ENCODE peak calls at places on chromosomes 12 and 14, in four cellular contexts. L is tibial artery, K is Panc1, O is neural progenitor cell. H is an unnamed sample.

GRCh38 chr12:28191018-28191595 is 851 bp downstream of the CCDC91 start:
- DNase-seq in K (no peak), L (no peak), O (no peak), H (no peak)

GRCh38 chr12:89636054-89636775 is 72.4 kb downstream of the ATP2B1 start:
- DNase-seq in O (no peak), L (no peak), K (peak; percentile 55), H (no peak)

GRCh38 chr12:46629331-46630229 is 196.2 kb downstream of the SLC38A4 start:
- DNase-seq in O (no peak), L (no peak), K (no peak), H (no peak)

GRCh38 chr14:66507181-66507721 is 696 bp upstream of the GPHN start:
- DNase-seq in L (no peak), K (no peak), O (no peak), H (no peak)

GRCh38 chr14:59262717-59263469 is 74.4 kb downstream of the DAAM1 start:
- DNase-seq in K (no peak), O (no peak), L (no peak), H (no peak)

GRCh38 chr14:95551435-95551834 is 16.6 kb downstream of the GLRX5 start:
- DNase-seq in K (no peak), O (no peak), L (no peak), H (no peak)

GRCh38 chr12:14258468-14258947 is 107.0 kb upstream of the ATF7IP start:
- DNase-seq in L (no peak), K (no peak), O (peak; percentile 49), H (no peak)

GRCh38 chr14:33364536-33364935 is 425.9 kb downstream of the NPAS3 start:
- DNase-seq in K (no peak), O (peak; percentile 65), L (no peak), H (no peak)

GRCh38 chr14:39680777-39681176 is 248.5 kb upstream of the FBXO33 start:
- DNase-seq in K (no peak), O (no peak), L (no peak), H (no peak)

GRCh38 chr14:90091393-90091792 is 29.6 kb downstream of the KCNK13 start:
- DNase-seq in O (no peak), K (no peak), L (no peak), H (no peak)

GRCh38 chr12:32322354-32322753 is 77.0 kb upstream of the FGD4 start:
- DNase-seq in K (no peak), O (peak; percentile 16), L (no peak), H (no peak)

GRCh38 chr12:122946690-122947271 is 19.5 kb downstream of the ABCB9 start:
- DNase-seq in L (peak; percentile 97), O (peak; percentile 31), K (peak; percentile 91), H (no peak)

GRCh38 chr12:5260591-5261086 is 171.3 kb upstream of the NTF3 start:
- DNase-seq in L (no peak), O (no peak), K (no peak), H (no peak)

GRCh38 chr12:52074006-52074405 is 4.2 kb downstream of the ATG101 start:
- DNase-seq in K (no peak), O (no peak), L (no peak), H (no peak)

GRCh38 chr12:95601091-95601490 is 49.8 kb upstream of the USP44 start:
- DNase-seq in O (no peak), L (no peak), K (no peak), H (no peak)

GRCh38 chr12:66971816-66972215 is 292.9 kb upstream of the GRIP1 start:
- DNase-seq in O (no peak), L (no peak), K (no peak), H (no peak)

GRCh38 chr14:93330609-93331000 is 2.2 kb downstream of the BTBD7 start:
- DNase-seq in K (no peak), O (no peak), L (no peak), H (no peak)

GRCh38 chr12:29253916-29254625 is 105.0 kb downstream of the FAR2 start:
- DNase-seq in O (no peak), K (no peak), L (no peak), H (no peak)

GRCh38 chr12:85277900-85278597 is 2.0 kb upstream of the ALX1 start:
- DNase-seq in O (peak; percentile 35), L (no peak), K (no peak), H (no peak)

GRCh38 chr14:91405241-91405721 is 12.3 kb downstream of the CCDC88C start:
- DNase-seq in L (no peak), K (no peak), O (no peak), H (no peak)

GRCh38 chr14:55249423-55249822 is 21.8 kb upstream of the FBXO34 start:
- DNase-seq in O (no peak), L (no peak), K (no peak), H (no peak)

GRCh38 chr14:54650331-54651017 is 83.5 kb downstream of the SAMD4A start:
- DNase-seq in K (no peak), O (no peak), L (peak; percentile 81), H (no peak)

GRCh38 chr14:52840916-52841315 is 49.5 kb upstream of the GNPNAT1 start:
- DNase-seq in O (no peak), L (peak; percentile 56), K (no peak), H (no peak)

GRCh38 chr12:121795029-121795977 is 1.8 kb upstream of the RHOF start:
- DNase-seq in L (peak; percentile 90), O (peak; percentile 81), K (no peak), H (no peak)

GRCh38 chr12:3990356-3990975 is 117.3 kb upstream of the PARP11 start:
- DNase-seq in O (peak; percentile 55), L (no peak), K (no peak), H (no peak)

GRCh38 chr14:52299692-52300278 is 14.3 kb upstream of the PTGER2 start:
- DNase-seq in O (peak; percentile 33), K (peak; percentile 28), L (no peak), H (peak; percentile 9)

DNA sequence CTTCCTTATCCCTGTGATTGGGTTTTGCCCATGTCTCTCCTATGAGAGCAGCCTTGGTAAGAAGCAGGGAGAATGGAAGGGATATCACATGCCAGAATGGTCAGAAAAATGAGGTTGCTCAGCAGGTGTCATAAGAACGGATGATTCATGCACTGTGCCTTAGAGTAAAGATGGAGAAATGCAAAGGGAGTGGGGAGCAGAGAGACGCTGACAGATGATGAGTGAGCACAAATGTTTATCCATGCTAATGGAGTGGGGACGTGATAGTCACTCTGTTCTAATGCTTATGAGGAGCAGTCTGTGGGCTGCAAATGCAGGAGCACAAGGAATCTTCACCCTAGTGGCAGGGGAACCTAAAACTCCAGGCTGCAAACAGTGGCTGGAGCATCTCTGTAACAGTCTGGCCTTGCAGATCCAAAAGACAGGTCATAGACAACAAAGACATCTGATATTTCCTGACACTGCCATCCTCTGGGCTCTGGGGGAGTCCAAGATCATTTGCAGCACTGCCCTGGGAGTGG is 243.2 kb downstream of the CACNA1C start:
- DNase-seq in K (no peak), O (no peak), L (no peak), H (no peak)
- H3K4me1 ChIP-seq in K (no peaks in the 10 kb centered on the region), O (peaks cover 3% of the 10 kb centered on the region), L (no peaks in the 10 kb centered on the region), H (peaks cover 5% of the 10 kb centered on the region)

DNA sequence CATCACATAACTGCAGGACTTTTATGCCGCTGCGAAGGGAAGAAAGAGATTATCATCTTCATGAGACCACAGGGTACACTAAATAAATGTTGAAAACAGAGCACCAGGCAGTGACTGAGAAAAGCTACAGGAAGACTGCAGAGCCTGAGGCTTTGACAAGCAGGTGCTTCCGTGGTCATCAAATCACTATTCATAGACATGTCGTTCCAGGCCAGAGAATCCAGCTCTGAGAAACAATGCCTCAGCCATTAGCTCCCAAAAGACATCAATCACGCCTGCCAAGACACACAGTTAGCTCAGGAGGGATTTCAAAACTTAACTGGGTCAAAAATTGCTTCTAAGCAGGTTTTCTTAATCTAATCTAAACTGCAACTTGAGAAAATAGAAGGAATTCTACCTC is 47.2 kb upstream of the GARIN6 start:
- DNase-seq in L (no peak), O (peak; percentile 5), K (no peak), H (no peak)
- H3K9me3 ChIP-seq in L (no peaks in the 10 kb centered on the region), O (no peaks in the 10 kb centered on the region), K (no peaks in the 10 kb centered on the region), H (no peaks in the 10 kb centered on the region)

DNA sequence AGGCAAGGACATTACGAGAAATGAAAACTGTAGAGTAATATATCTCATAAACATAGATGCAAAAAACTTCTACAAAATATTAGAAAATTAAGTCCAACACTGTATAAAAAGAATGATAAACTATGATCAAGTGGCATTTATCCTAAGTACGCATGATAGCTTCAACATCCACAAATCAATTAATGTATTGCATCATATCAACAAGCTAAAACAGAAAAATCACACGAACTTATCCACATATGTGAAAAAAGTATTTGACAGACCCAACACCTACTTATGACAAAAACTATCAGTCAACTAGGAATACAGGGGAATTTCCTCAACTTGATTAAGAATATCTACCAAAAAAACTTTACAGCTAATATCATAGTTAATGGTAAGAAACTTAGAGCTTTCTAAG is 129.9 kb upstream of the ALG10 start:
- DNase-seq in L (no peak), K (no peak), O (no peak), H (no peak)
- H3K4me1 ChIP-seq in L (no peaks in the 10 kb centered on the region), K (no peaks in the 10 kb centered on the region), O (no peaks in the 10 kb centered on the region), H (no peaks in the 10 kb centered on the region)

GRCh38 chr14:105847400-105847799 is 321.0 kb downstream of the TMEM121 start:
- DNase-seq in O (no peak), K (no peak), L (peak; percentile 7), H (no peak)

GRCh38 chr14:105844810-105845724 is 318.7 kb downstream of the TMEM121 start:
- DNase-seq in K (no peak), L (peak; percentile 15), O (no peak), H (no peak)

GRCh38 chr14:105844047-105844630 is 317.8 kb downstream of the TMEM121 start:
- DNase-seq in L (peak; percentile 8), O (no peak), K (no peak), H (no peak)

GRCh38 chr14:105846312-105846711 is 319.9 kb downstream of the TMEM121 start:
- DNase-seq in L (peak; percentile 7), K (no peak), O (no peak), H (no peak)

DNA sequence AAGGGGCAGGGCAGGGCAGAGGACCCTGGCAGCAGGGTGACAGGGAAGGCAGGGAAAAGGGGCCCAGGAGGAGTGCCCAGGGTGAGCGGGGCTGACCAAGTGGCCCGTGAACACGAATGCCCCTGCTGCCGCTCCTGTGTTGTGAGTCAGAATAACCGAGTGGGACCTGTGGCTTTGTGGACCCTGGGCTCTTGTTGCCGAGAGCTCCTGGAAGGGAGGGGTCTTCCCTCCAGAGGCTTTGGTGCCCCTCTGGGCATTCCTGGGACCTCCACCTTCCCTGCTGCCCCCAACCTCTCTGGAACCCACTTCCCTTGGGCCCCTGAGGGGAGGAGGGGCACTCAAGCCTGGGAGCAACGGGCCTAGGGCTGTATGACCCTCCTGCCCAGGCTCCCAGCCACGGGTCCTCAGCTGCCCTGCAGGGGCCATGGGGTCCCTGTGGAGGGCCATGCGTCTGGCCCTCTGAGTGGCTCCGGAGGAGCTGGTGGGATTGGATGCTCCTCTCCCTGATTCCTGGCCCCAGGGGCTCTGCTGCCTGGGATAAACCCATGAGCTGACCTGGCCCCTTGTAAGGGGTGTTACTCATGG is 319.4 kb downstream of the TMEM121 start:
- DNase-seq in K (no peak), O (no peak), L (peak; percentile 9), H (no peak)
- H3K9me3 ChIP-seq in K (no peaks in the 10 kb centered on the region), O (peaks cover 6% of the 10 kb centered on the region), L (no peaks in the 10 kb centered on the region), H (peaks cover 35% of the 10 kb centered on the region)

DNA sequence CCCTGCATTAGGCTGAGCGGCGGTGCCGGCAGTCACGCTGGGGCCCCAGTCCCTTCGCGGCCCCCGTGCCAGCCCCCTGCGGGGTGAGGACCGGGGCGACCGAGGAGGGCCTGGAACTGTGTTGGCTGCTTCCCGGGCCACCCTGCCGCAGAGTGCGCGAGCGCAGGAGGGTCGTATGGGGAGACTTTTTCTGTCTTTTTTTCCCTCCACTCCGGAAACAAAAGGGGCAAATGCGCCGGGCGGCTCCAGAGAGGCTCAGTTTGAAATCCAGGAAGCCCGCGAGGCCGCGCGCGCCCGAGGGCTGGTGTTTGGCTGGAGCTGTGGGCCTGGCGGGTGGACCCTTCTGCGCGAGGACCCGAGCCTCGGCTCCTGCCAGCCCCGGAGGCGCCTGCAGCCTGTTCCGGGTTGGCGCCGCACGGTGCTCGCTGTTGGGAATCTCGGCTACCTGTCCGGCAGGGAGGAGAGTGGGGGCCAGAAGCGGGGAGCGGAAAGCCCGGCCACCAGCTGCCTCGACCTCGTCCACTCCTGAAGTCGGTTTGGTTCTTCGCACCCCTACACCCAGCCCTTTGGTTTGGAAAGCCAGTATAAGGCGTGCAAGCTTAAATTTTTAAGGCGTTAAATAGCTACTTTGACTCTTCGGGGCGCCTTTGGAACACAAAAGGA is 650 bp downstream of the PLEKHG3 start:
- DNase-seq in O (peak; percentile 47), L (peak; percentile 46), K (no peak), H (no peak)
- H3K4me1 ChIP-seq in O (peaks cover 78% of the 10 kb centered on the region), L (no peaks in the 10 kb centered on the region), K (peaks cover 45% of the 10 kb centered on the region), H (peaks cover 21% of the 10 kb centered on the region)

H was measured in iPS DF 6.9.